ENCODE peak calls at places on chromosome 22, in six cellular contexts. Y is tibial nerve, T is dorsolateral prefrontal cortex, Z is lung, L is astrocyte of the spinal cord, G is fibroblast of lung. K is an unnamed sample.

GRCh38 chr22:38947321-38948112 is 9.9 kb upstream of the APOBEC3A start:
- DNase-seq in Y (no peak), T (no peak), Z (no peak), L (no peak), G (no peak), K (no peak)

GRCh38 chr22:30483169-30483568 is 11.4 kb upstream of the SEC14L3 start:
- DNase-seq in Y (no peak), T (no peak), Z (no peak), L (no peak), G (no peak), K (no peak)

GRCh38 chr22:23217171-23218052 is 37.1 kb downstream of the BCR start:
- DNase-seq in Y (no peak), T (no peak), Z (no peak), L (no peak), G (no peak), K (no peak)

GRCh38 chr22:24175160-24175808 is 6.0 kb upstream of the SUSD2 start:
- DNase-seq in Y (peak), T (peak), Z (peak), L (peak), G (peak), K (no peak)

GRCh38 chr22:21768435-21768834 is 32.8 kb upstream of the YPEL1 start:
- DNase-seq in Y (no peak), T (no peak), Z (no peak), L (no peak), G (no peak), K (no peak)

GRCh38 chr22:37894939-37895670 is 11.0 kb upstream of the MICALL1 start:
- DNase-seq in Y (no peak), T (no peak), Z (no peak), L (no peak), G (no peak), K (no peak)

GRCh38 chr22:44118645-44119315 is 61.9 kb upstream of the PARVG start:
- DNase-seq in Y (no peak), T (no peak), Z (no peak), L (no peak), G (no peak), K (no peak)

GRCh38 chr22:31140746-31141145 is 438 bp upstream of the PLA2G3 start:
- DNase-seq in Y (no peak), T (no peak), Z (peak), L (no peak), G (no peak), K (no peak)

GRCh38 chr22:25013634-25014033 is 61.1 kb downstream of the KIAA1671 start:
- DNase-seq in Y (no peak), T (no peak), Z (no peak), L (no peak), G (no peak), K (no peak)

GRCh38 chr22:42662114-42663021 is 13.2 kb upstream of the CYB5R3 start:
- DNase-seq in Y (peak), T (peak), Z (peak), L (peak), G (peak), K (no peak)

GRCh38 chr22:44600386-44600785 is 101.6 kb upstream of the PRR5 start:
- DNase-seq in Y (no peak), T (no peak), Z (no peak), L (no peak), G (no peak), K (no peak)

GRCh38 chr22:43185860-43186261 is 1.1 kb downstream of the TTLL12 start:
- DNase-seq in Y (no peak), T (no peak), Z (peak), L (no peak), G (peak), K (no peak)

GRCh38 chr22:36465232-36466021 is 16.0 kb downstream of the TXN2 start:
- DNase-seq in Y (no peak), T (no peak), Z (peak), L (peak), G (peak), K (peak)

GRCh38 chr22:43630451-43630850 is 181.7 kb downstream of the EFCAB6 start:
- DNase-seq in Y (no peak), T (no peak), Z (no peak), L (no peak), G (no peak), K (no peak)

GRCh38 chr22:49291169-49291568 is 536.5 kb downstream of the BRD1 start:
- DNase-seq in Y (no peak), T (no peak), Z (no peak), L (no peak), G (no peak), K (no peak)

GRCh38 chr22:35051791-35052190 is 14.2 kb upstream of the ISX start:
- DNase-seq in Y (no peak), T (no peak), Z (no peak), L (no peak), G (no peak), K (no peak)

GRCh38 chr22:26563022-26563421 is 26.9 kb downstream of the TPST2 start:
- DNase-seq in Y (no peak), T (no peak), Z (no peak), L (no peak), G (no peak), K (no peak)

GRCh38 chr22:46219650-46220049 is 30.4 kb downstream of the CDPF1 start:
- DNase-seq in Y (no peak), T (no peak), Z (no peak), L (no peak), G (no peak), K (no peak)

GRCh38 chr22:46213052-46213451 is 37.0 kb downstream of the CDPF1 start:
- DNase-seq in Y (no peak), T (no peak), Z (no peak), L (no peak), G (no peak), K (no peak)

GRCh38 chr22:46212195-46212594 is 37.9 kb downstream of the CDPF1 start:
- DNase-seq in Y (no peak), T (no peak), Z (no peak), L (no peak), G (no peak), K (no peak)

GRCh38 chr22:46214149-46214548 is 35.9 kb downstream of the CDPF1 start:
- DNase-seq in Y (no peak), T (no peak), Z (no peak), L (no peak), G (no peak), K (no peak)

DNA sequence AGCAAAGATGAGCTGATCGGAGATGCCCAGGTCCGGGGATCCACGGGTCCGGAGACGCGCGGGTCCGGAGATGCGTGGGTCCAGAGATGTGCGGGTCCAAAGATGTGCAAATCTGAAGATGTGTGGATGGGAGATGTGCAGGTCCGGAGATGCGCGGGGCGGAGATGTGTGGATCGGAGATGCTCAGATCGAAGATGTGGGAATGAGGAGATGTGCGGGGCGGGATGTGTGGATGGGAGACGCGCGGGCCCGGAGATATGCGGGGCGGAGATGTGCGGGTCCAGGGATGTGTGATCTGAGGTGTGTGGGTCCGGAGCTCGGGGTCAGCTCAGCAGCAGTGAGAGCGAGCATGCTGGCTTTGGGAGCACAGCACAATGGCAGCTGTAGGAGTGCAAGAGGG is 35.5 kb downstream of the CDPF1 start:
- DNase-seq in Y (no peak), T (no peak), Z (no peak), L (no peak), G (no peak), K (no peak)
- H3K4me3 ChIP-seq in Y (no peak), T (no peak), Z (no peak), L (no peak), G (no peak), K (no peak)

GRCh38 chr22:28711820-28712777 is 29.5 kb downstream of the CHEK2 start:
- DNase-seq in Y (no peak), T (no peak), Z (no peak), L (peak), G (peak), K (peak)
- TF ChIP-seq CTCF in Y (no peak), T (no peak), Z (no peak), L (no peak), G (peak), K (no peak)

DNA sequence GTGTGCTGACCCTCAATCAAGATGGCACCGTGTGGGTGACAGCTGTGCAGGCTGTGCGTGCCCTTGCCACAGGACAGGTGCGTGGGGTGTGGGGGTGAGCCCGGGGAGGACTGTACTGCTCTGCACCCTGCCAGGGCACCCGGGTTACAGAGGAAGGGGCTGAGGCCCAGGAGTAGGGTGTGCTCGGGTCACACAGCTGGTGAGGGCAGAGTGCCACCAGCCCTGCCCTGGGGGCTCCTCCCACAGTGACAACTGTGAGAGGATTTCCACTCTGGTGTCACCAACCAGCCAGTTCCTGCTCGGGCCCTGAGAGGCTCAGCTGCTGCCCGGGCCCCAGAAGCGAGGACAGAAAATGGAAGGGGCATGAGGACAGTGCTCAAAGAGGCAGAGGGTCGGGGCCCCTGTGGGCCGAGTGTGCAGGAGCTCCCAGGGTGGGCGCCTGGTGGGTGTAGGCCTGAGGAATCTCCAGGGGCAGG is 20.5 kb downstream of the TRMU start:
- DNase-seq in Y (no peak), T (no peak), Z (no peak), L (no peak), G (no peak), K (no peak)
- H3K4me3 ChIP-seq in Y (no peak), T (no peak), Z (no peak), L (no peak), G (no peak), K (no peak)

GRCh38 chr22:29202231-29203192 is 3.2 kb upstream of the EMID1 start:
- DNase-seq in Y (peak), T (no peak), Z (peak), L (peak), G (peak), K (no peak)
- TF ChIP-seq CTCF in Y (no peak), T (peak), Z (no peak), L (peak), G (peak), K (peak)

DNA sequence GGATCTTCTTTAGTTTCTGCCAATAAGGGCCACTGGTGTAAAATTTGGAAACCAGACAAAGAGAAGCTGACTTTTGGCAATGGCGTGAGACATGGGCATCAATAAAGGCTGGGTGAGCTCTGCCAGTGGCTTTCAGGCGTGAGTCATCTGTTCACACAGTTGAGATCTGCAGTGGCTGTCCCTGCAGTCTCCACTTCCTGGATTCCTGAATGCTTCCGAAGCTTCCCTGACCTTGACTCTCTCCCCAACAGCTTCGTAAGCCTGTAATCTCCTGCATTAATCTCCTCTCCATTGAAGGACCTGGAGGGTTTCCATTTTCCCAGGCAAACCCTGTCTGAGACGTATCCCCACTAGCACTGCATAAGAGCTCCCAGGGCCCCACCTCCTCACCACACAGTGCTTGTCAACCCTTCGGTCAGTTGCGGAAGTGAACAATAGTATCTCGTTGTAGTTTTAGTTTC is 574.7 kb downstream of the TBC1D22A start:
- DNase-seq in Y (no peak), T (no peak), Z (no peak), L (peak), G (peak), K (peak)
- H3K4me3 ChIP-seq in Y (no peak), T (no peak), Z (no peak), L (peak), G (peak), K (no peak)

GRCh38 chr22:19754701-19755144 is 5.9 kb upstream of the TBX1 start:
- DNase-seq in Y (no peak), T (no peak), Z (no peak), L (no peak), G (no peak), K (no peak)

GRCh38 chr22:19751497-19752245 is 8.9 kb upstream of the TBX1 start:
- DNase-seq in Y (no peak), T (no peak), Z (no peak), L (no peak), G (no peak), K (no peak)

GRCh38 chr22:19755145-19755710 is 5.3 kb upstream of the TBX1 start:
- DNase-seq in Y (no peak), T (no peak), Z (no peak), L (no peak), G (no peak), K (no peak)

GRCh38 chr22:19753996-19754700 is 6.4 kb upstream of the TBX1 start:
- DNase-seq in Y (no peak), T (no peak), Z (no peak), L (no peak), G (no peak), K (no peak)

GRCh38 chr22:19753090-19753842 is 7.3 kb upstream of the TBX1 start:
- DNase-seq in Y (no peak), T (no peak), Z (no peak), L (no peak), G (no peak), K (no peak)
- TF ChIP-seq CTCF in Y (no peak), T (no peak), Z (no peak), L (peak), G (no peak), K (no peak)

GRCh38 chr22:50294319-50294656 is 13.2 kb downstream of the PLXNB2 start:
- DNase-seq in Y (no peak), T (no peak), Z (no peak), L (no peak), G (no peak), K (no peak)

GRCh38 chr22:50289151-50289941 is 18.1 kb downstream of the PLXNB2 start:
- DNase-seq in Y (no peak), T (no peak), Z (no peak), L (no peak), G (no peak), K (no peak)

GRCh38 chr22:50289942-50290630 is 17.4 kb downstream of the PLXNB2 start:
- DNase-seq in Y (no peak), T (no peak), Z (no peak), L (no peak), G (no peak), K (no peak)

GRCh38 chr22:50293441-50294318 is 13.8 kb downstream of the PLXNB2 start:
- DNase-seq in Y (no peak), T (no peak), Z (peak), L (peak), G (peak), K (no peak)

GRCh38 chr22:50292643-50293440 is 14.6 kb downstream of the PLXNB2 start:
- DNase-seq in Y (no peak), T (no peak), Z (no peak), L (no peak), G (no peak), K (no peak)
- H3K4me3 ChIP-seq in Y (peak), T (peak), Z (no peak), L (peak), G (no peak), K (peak)

DNA sequence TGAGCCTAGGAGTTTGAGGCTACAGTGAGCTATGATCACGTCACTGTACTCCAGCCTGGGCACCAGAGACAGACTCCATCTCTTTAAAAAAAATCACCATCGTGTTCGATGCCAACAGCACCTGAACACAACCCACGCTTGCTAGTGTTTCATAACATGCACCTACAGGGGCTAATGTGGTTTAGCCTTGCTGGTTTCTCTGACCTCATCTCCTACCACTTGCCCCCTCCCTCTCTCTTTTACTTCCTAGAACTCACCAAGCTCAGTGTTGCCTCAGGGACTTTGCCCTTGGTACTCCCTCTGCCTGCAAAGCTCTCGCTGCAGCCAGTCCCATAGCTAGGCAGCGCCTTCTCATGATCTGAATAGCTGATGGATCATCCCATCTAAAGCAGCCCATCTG is 99.8 kb downstream of the FBXO7 start:
- DNase-seq in Y (no peak), T (no peak), Z (no peak), L (no peak), G (no peak), K (no peak)
- TF ChIP-seq CTCF in Y (no peak), T (no peak), Z (no peak), L (no peak), G (no peak), K (no peak)

GRCh38 chr22:17380711-17381087 is 11.4 kb downstream of the CECR2 start:
- DNase-seq in Y (no peak), T (no peak), Z (no peak), L (no peak), G (no peak), K (no peak)
- H3K4me3 ChIP-seq in Y (no peak), T (no peak), Z (no peak), L (no peak), G (no peak), K (no peak)

GRCh38 chr22:39970742-39971141 is 10.5 kb downstream of the TMA7B start:
- DNase-seq in Y (no peak), T (no peak), Z (no peak), L (no peak), G (no peak), K (no peak)

GRCh38 chr22:39974065-39974464 is 13.9 kb downstream of the TMA7B start:
- DNase-seq in Y (no peak), T (no peak), Z (no peak), L (no peak), G (no peak), K (no peak)

GRCh38 chr22:39967996-39968968 is 8.1 kb downstream of the TMA7B start:
- DNase-seq in Y (peak), T (no peak), Z (no peak), L (peak), G (no peak), K (no peak)

GRCh38 chr22:39972656-39973055 is 12.5 kb downstream of the TMA7B start:
- DNase-seq in Y (no peak), T (no peak), Z (no peak), L (no peak), G (no peak), K (no peak)

DNA sequence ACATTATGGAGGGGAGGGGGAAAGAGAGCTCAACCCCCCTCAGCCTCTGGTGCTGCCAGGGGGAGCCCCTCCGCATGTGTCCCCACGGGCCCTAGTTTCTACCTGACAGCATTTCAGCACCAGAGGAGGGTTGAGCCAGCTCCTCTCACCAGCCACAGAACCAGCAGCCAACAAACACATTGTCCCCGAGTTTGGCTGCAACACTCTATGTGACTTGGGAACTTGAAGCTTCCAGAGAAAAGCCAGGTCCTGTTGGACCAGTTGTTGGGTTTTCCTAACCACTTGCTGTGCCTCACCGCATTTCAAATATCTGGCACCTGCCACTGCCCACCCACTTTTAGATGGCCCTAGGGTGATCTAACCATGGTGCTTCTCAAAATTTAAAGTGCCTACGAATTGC is 13.5 kb downstream of the TMA7B start:
- DNase-seq in Y (no peak), T (no peak), Z (no peak), L (no peak), G (no peak), K (no peak)
- TF ChIP-seq CTCF in Y (no peak), T (no peak), Z (no peak), L (no peak), G (no peak), K (no peak)